ENCODE peak calls at places on chromosomes 16 and 17, in ten cellular contexts. One of them, this sample, is unnamed.

GRCh38 chr17:42061641-42062487 is 11.5 kb upstream of the C17orf113 start:
- DNase-seq in activated naive CD4-positive, alpha-beta T cell treated with anti-CD3 and anti-CD28 coated beads for 36 hours: no peak
- DNase-seq in aorta: no peak
- DNase-seq in MG63: no peak
- DNase-seq in H54: no peak
- DNase-seq in GM23248: no peak
- DNase-seq in MCF 10A: no peak
- DNase-seq in activated CD4-positive, alpha-beta T cell treated with anti-CD3 and anti-CD28 coated beads, Interleukin-2, amount 50 U/mL, for 1 hour: no peak
- DNase-seq in stimulated activated CD4-positive, alpha-beta T cell treated with anti-CD3 and anti-CD28 coated beads, TNF-alpha, amount 100 ng/mL, for 48 hours: no peak
- DNase-seq in NCI-H1417 treated with DMSO at 0.1 percent for 48 hours: no peak
- DNase-seq in this sample: no peak

GRCh38 chr17:77690271-77691161 is 268.0 kb upstream of the TNRC6C start:
- DNase-seq in stimulated activated CD4-positive, alpha-beta T cell treated with anti-CD3 and anti-CD28 coated beads, TNF-alpha, amount 100 ng/mL, for 48 hours: no peak
- DNase-seq in MCF 10A: no peak
- DNase-seq in activated naive CD4-positive, alpha-beta T cell treated with anti-CD3 and anti-CD28 coated beads for 36 hours: peak; percentile 39
- DNase-seq in activated CD4-positive, alpha-beta T cell treated with anti-CD3 and anti-CD28 coated beads, Interleukin-2, amount 50 U/mL, for 1 hour: no peak
- DNase-seq in aorta: peak; percentile 39
- DNase-seq in H54: no peak
- DNase-seq in MG63: no peak
- DNase-seq in NCI-H1417 treated with DMSO at 0.1 percent for 48 hours: no peak
- DNase-seq in GM23248: peak; percentile 32
- DNase-seq in this sample: no peak

GRCh38 chr16:11576427-11577289 is 10.1 kb downstream of the LITAF start:
- DNase-seq in activated CD4-positive, alpha-beta T cell treated with anti-CD3 and anti-CD28 coated beads, Interleukin-2, amount 50 U/mL, for 1 hour: no peak
- DNase-seq in GM23248: no peak
- DNase-seq in MCF 10A: peak; percentile 22
- DNase-seq in aorta: peak; percentile 37
- DNase-seq in H54: no peak
- DNase-seq in stimulated activated CD4-positive, alpha-beta T cell treated with anti-CD3 and anti-CD28 coated beads, TNF-alpha, amount 100 ng/mL, for 48 hours: no peak
- DNase-seq in MG63: no peak
- DNase-seq in activated naive CD4-positive, alpha-beta T cell treated with anti-CD3 and anti-CD28 coated beads for 36 hours: no peak
- DNase-seq in NCI-H1417 treated with DMSO at 0.1 percent for 48 hours: no peak
- DNase-seq in this sample: no peak

GRCh38 chr16:77531741-77532140 is 96.9 kb upstream of the ADAMTS18 start:
- DNase-seq in stimulated activated CD4-positive, alpha-beta T cell treated with anti-CD3 and anti-CD28 coated beads, TNF-alpha, amount 100 ng/mL, for 48 hours: no peak
- DNase-seq in aorta: no peak
- DNase-seq in H54: peak; percentile 25
- DNase-seq in NCI-H1417 treated with DMSO at 0.1 percent for 48 hours: no peak
- DNase-seq in MG63: peak; percentile 16
- DNase-seq in MCF 10A: peak; percentile 62
- DNase-seq in activated CD4-positive, alpha-beta T cell treated with anti-CD3 and anti-CD28 coated beads, Interleukin-2, amount 50 U/mL, for 1 hour: no peak
- DNase-seq in GM23248: peak; percentile 90
- DNase-seq in activated naive CD4-positive, alpha-beta T cell treated with anti-CD3 and anti-CD28 coated beads for 36 hours: no peak
- DNase-seq in this sample: no peak

GRCh38 chr17:66448008-66448644 is 145.7 kb downstream of the PRKCA start:
- DNase-seq in NCI-H1417 treated with DMSO at 0.1 percent for 48 hours: no peak
- DNase-seq in stimulated activated CD4-positive, alpha-beta T cell treated with anti-CD3 and anti-CD28 coated beads, TNF-alpha, amount 100 ng/mL, for 48 hours: no peak
- DNase-seq in MG63: no peak
- DNase-seq in H54: no peak
- DNase-seq in activated CD4-positive, alpha-beta T cell treated with anti-CD3 and anti-CD28 coated beads, Interleukin-2, amount 50 U/mL, for 1 hour: no peak
- DNase-seq in aorta: no peak
- DNase-seq in MCF 10A: no peak
- DNase-seq in GM23248: no peak
- DNase-seq in activated naive CD4-positive, alpha-beta T cell treated with anti-CD3 and anti-CD28 coated beads for 36 hours: no peak
- DNase-seq in this sample: no peak

GRCh38 chr17:1627219-1627986 is 1.2 kb downstream of the SLC43A2 start:
- DNase-seq in activated naive CD4-positive, alpha-beta T cell treated with anti-CD3 and anti-CD28 coated beads for 36 hours: no peak
- DNase-seq in activated CD4-positive, alpha-beta T cell treated with anti-CD3 and anti-CD28 coated beads, Interleukin-2, amount 50 U/mL, for 1 hour: no peak
- DNase-seq in H54: no peak
- DNase-seq in NCI-H1417 treated with DMSO at 0.1 percent for 48 hours: no peak
- DNase-seq in stimulated activated CD4-positive, alpha-beta T cell treated with anti-CD3 and anti-CD28 coated beads, TNF-alpha, amount 100 ng/mL, for 48 hours: no peak
- DNase-seq in MCF 10A: no peak
- DNase-seq in aorta: no peak
- DNase-seq in GM23248: no peak
- DNase-seq in MG63: no peak
- DNase-seq in this sample: peak; percentile 46

GRCh38 chr17:73215414-73215813 is 22.6 kb downstream of the COG1 start:
- DNase-seq in NCI-H1417 treated with DMSO at 0.1 percent for 48 hours: no peak
- DNase-seq in activated CD4-positive, alpha-beta T cell treated with anti-CD3 and anti-CD28 coated beads, Interleukin-2, amount 50 U/mL, for 1 hour: no peak
- DNase-seq in GM23248: no peak
- DNase-seq in aorta: no peak
- DNase-seq in MCF 10A: no peak
- DNase-seq in activated naive CD4-positive, alpha-beta T cell treated with anti-CD3 and anti-CD28 coated beads for 36 hours: no peak
- DNase-seq in MG63: no peak
- DNase-seq in H54: no peak
- DNase-seq in stimulated activated CD4-positive, alpha-beta T cell treated with anti-CD3 and anti-CD28 coated beads, TNF-alpha, amount 100 ng/mL, for 48 hours: no peak
- DNase-seq in this sample: peak; percentile 23

GRCh38 chr16:87705780-87706277 is 60.0 kb downstream of the KLHDC4 start:
- DNase-seq in activated naive CD4-positive, alpha-beta T cell treated with anti-CD3 and anti-CD28 coated beads for 36 hours: no peak
- DNase-seq in aorta: no peak
- DNase-seq in stimulated activated CD4-positive, alpha-beta T cell treated with anti-CD3 and anti-CD28 coated beads, TNF-alpha, amount 100 ng/mL, for 48 hours: no peak
- DNase-seq in activated CD4-positive, alpha-beta T cell treated with anti-CD3 and anti-CD28 coated beads, Interleukin-2, amount 50 U/mL, for 1 hour: no peak
- DNase-seq in MG63: no peak
- DNase-seq in GM23248: no peak
- DNase-seq in MCF 10A: no peak
- DNase-seq in NCI-H1417 treated with DMSO at 0.1 percent for 48 hours: no peak
- DNase-seq in H54: no peak
- DNase-seq in this sample: no peak